ENCODE peak calls at places on chromosomes 2 and 18, in four cellular contexts. D is ELR, R is WTC11, N is Ammon's horn. O is an unnamed sample.

GRCh38 chr2:98308532-98308931 is 37.7 kb upstream of the CNGA3 start:
- DNase-seq in D (no peak), R (no peak), N (no peak), O (no peak)

GRCh38 chr18:33014060-33014796 is 241.4 kb upstream of the KLHL14 start:
- DNase-seq in D (no peak), R (no peak), N (no peak), O (peak)

GRCh38 chr2:187875836-187876235 is 321.6 kb upstream of the TFPI start:
- DNase-seq in D (no peak), R (no peak), N (no peak), O (peak)

GRCh38 chr2:197599285-197599965 is 76.0 kb downstream of the RFTN2 start:
- DNase-seq in D (peak), R (peak), N (peak), O (peak)

GRCh38 chr2:113273031-113273551 is 5.6 kb downstream of the PAX8 start:
- DNase-seq in D (peak), R (peak), N (no peak), O (no peak)

GRCh38 chr2:25988134-25988533 is 5.8 kb upstream of the KIF3C start:
- DNase-seq in D (no peak), R (no peak), N (no peak), O (no peak)

GRCh38 chr2:167192833-167193232 is 304.6 kb downstream of the XIRP2 start:
- DNase-seq in D (peak), R (no peak), N (no peak), O (no peak)

GRCh38 chr2:102662861-102663260 is 43.5 kb downstream of the SLC9A2 start:
- DNase-seq in D (no peak), R (no peak), N (no peak), O (no peak)

GRCh38 chr2:136246086-136246669 is 128.2 kb upstream of the CXCR4 start:
- DNase-seq in D (no peak), R (peak), N (no peak), O (peak)

GRCh38 chr2:215178121-215178520 is 39.7 kb upstream of the ABCA12 start:
- DNase-seq in D (no peak), R (no peak), N (no peak), O (peak)

GRCh38 chr2:132627542-132627941 is 42.5 kb downstream of the LYPD1 start:
- DNase-seq in D (peak), R (no peak), N (no peak), O (no peak)

GRCh38 chr2:71797006-71797810 is 343.8 kb downstream of the DYSF start:
- DNase-seq in D (no peak), R (no peak), N (no peak), O (no peak)

GRCh38 chr2:79982445-79982844 is 322.1 kb downstream of the LRRTM1 start:
- DNase-seq in D (peak), R (peak), N (peak), O (no peak)

GRCh38 chr2:95359035-95359434 is 43.5 kb upstream of the FAHD2A start:
- DNase-seq in D (peak), R (no peak), N (no peak), O (no peak)

GRCh38 chr2:64141711-64142405 is 2.4 kb downstream of the PELI1 start:
- DNase-seq in D (peak), R (no peak), N (peak), O (peak)

GRCh38 chr18:69408522-69408921 is 7.8 kb downstream of the DOK6 start:
- DNase-seq in D (no peak), R (no peak), N (no peak), O (no peak)

GRCh38 chr2:178882666-178883440 is 75.6 kb upstream of the TTN start:
- DNase-seq in D (peak), R (no peak), N (no peak), O (peak)

GRCh38 chr2:230797515-230798495 is 66.9 kb upstream of the ITM2C start:
- DNase-seq in D (peak), R (no peak), N (peak), O (peak)

GRCh38 chr2:240963376-240964220 is 34.8 kb upstream of the SNED1 start:
- DNase-seq in D (no peak), R (no peak), N (no peak), O (no peak)

GRCh38 chr2:152418688-152419087 is 83.7 kb downstream of the FMNL2 start:
- DNase-seq in D (peak), R (no peak), N (peak), O (peak)

GRCh38 chr2:105712981-105713596 is 31.6 kb upstream of the NCK2 start:
- DNase-seq in D (peak), R (no peak), N (peak), O (no peak)

GRCh38 chr18:74609535-74609934 is 11.9 kb downstream of the ZNF407 start:
- DNase-seq in D (peak), R (no peak), N (no peak), O (no peak)

GRCh38 chr2:194602750-194603149 is 1054.3 kb upstream of the SLC39A10 start:
- DNase-seq in D (no peak), R (no peak), N (no peak), O (no peak)

GRCh38 chr18:48831113-48831759 is 119.5 kb downstream of the SMAD7 start:
- DNase-seq in D (no peak), R (peak), N (no peak), O (no peak)

GRCh38 chr2:143177081-143177786 is 48.0 kb downstream of the ARHGAP15 start:
- DNase-seq in D (peak), R (no peak), N (no peak), O (no peak)

GRCh38 chr2:26668041-26668440 is 24.5 kb upstream of the KCNK3 start:
- DNase-seq in D (no peak), R (no peak), N (no peak), O (no peak)

GRCh38 chr2:101160454-101160853 is 9.3 kb upstream of the TBC1D8 start:
- DNase-seq in D (peak), R (no peak), N (no peak), O (peak)

O was measured in dermis blood vessel endothelial cell.